ENCODE peak calls at places on chromosomes 3 and 15, in four cellular contexts. A is B cell, S is T-helper 9 cell, V is ovary. Y is an unnamed sample.

GRCh38 chr3:140145501-140145900 is 210.5 kb downstream of the CLSTN2 start:
- DNase-seq in A (no peak), S (no peak), V (no peak), Y (no peak)

GRCh38 chr3:3212781-3213416 is 33.4 kb upstream of the CRBN start:
- DNase-seq in A (no peak), S (no peak), V (no peak), Y (no peak)

GRCh38 chr15:37810381-37810780 is 124.1 kb upstream of the TMCO5A start:
- DNase-seq in A (no peak), S (no peak), V (no peak), Y (no peak)

GRCh38 chr3:195246608-195247007 is 24.4 kb downstream of the XXYLT1 start:
- DNase-seq in A (peak), S (no peak), V (no peak), Y (no peak)

GRCh38 chr15:63327648-63328421 is 50.4 kb downstream of the APH1B start:
- DNase-seq in A (no peak), S (no peak), V (no peak), Y (no peak)

GRCh38 chr15:87572381-87572780 is 684.2 kb downstream of the NTRK3 start:
- DNase-seq in A (no peak), S (no peak), V (no peak), Y (no peak)

GRCh38 chr3:32909999-32910398 is 41.4 kb upstream of the CCR4 start:
- DNase-seq in A (no peak), S (no peak), V (no peak), Y (no peak)

GRCh38 chr3:102038477-102039142 is 189.3 kb downstream of the NFKBIZ start:
- DNase-seq in A (peak), S (no peak), V (no peak), Y (no peak)

GRCh38 chr3:177883957-177884356 is 652.3 kb upstream of the KCNMB2 start:
- DNase-seq in A (no peak), S (no peak), V (no peak), Y (no peak)